ENCODE peak calls at places on chromosome 1, in ten cellular contexts. V, Q, U, K, R, M, F, C, I and A are unnamed samples.

GRCh38 chr1:186212574-186213224 is 162.4 kb downstream of the TPR start:
- ATAC-seq in K (no peak), U (peak; percentile 57), R (peak; percentile 99), Q (peak; percentile 91), I (peak; percentile 98), M (peak; percentile 82), V (peak; percentile 53), F (peak; percentile 98), C (peak; percentile 90), A (peak; percentile 89)

GRCh38 chr1:92515796-92516201 is 29.1 kb upstream of the GFI1 start:
- ATAC-seq in Q (no peak), V (no peak), C (no peak), M (no peak), R (no peak), U (no peak), I (no peak), K (no peak), F (peak; percentile 68), A (no peak)

GRCh38 chr1:98981917-98982513 is 22.6 kb downstream of the PLPPR5 start:
- ATAC-seq in R (no peak), I (no peak), C (no peak), F (no peak), Q (no peak), V (no peak), K (no peak), U (no peak), M (peak; percentile 76), A (no peak)

GRCh38 chr1:175354080-175354479 is 161.5 kb upstream of the KIAA0040 start:
- ATAC-seq in M (no peak), Q (no peak), K (no peak), R (no peak), C (no peak), V (no peak), I (no peak), F (no peak), U (no peak), A (no peak)

GRCh38 chr1:41592451-41593125 is 108.1 kb upstream of the EDN2 start:
- ATAC-seq in V (no peak), K (no peak), C (no peak), R (no peak), Q (no peak), U (no peak), F (no peak), I (no peak), M (no peak), A (no peak)

GRCh38 chr1:112359961-112360767 is 35.9 kb upstream of the CTTNBP2NL start:
- ATAC-seq in R (peak; percentile 84), F (no peak), C (peak; percentile 79), Q (peak; percentile 61), M (no peak), K (no peak), V (no peak), I (peak; percentile 50), U (no peak), A (peak; percentile 84)

GRCh38 chr1:48775817-48776399 is 783 bp downstream of the BEND5 start:
- ATAC-seq in F (no peak), M (no peak), U (peak; percentile 8), K (no peak), V (no peak), I (no peak), C (peak; percentile 12), Q (no peak), R (peak; percentile 43), A (no peak)

GRCh38 chr1:108644984-108645383 is 15.9 kb downstream of the HENMT1 start:
- ATAC-seq in U (peak; percentile 69), C (no peak), F (no peak), R (peak; percentile 4), V (peak; percentile 71), I (no peak), M (peak; percentile 53), K (peak; percentile 52), Q (no peak), A (no peak)

GRCh38 chr1:24955161-24955560 is 25.1 kb upstream of the RUNX3 start:
- ATAC-seq in U (peak; percentile 88), R (no peak), Q (no peak), M (peak; percentile 93), I (no peak), V (peak; percentile 96), C (no peak), K (peak; percentile 77), F (no peak), A (no peak)

GRCh38 chr1:46285730-46286477 is 17.5 kb downstream of the LRRC41 start:
- ATAC-seq in R (no peak), U (peak; percentile 26), M (peak; percentile 80), K (peak; percentile 69), F (peak; percentile 80), Q (no peak), V (no peak), C (no peak), I (no peak), A (no peak)

GRCh38 chr1:151158311-151158710 is 1.9 kb downstream of the TNFAIP8L2 start:
- ATAC-seq in R (no peak), M (peak; percentile 10), K (no peak), I (no peak), F (no peak), Q (no peak), C (no peak), U (no peak), V (no peak), A (no peak)

GRCh38 chr1:59292557-59292956 is 4.3 kb upstream of the FGGY start:
- ATAC-seq in C (peak; percentile 5), M (no peak), Q (no peak), K (no peak), V (no peak), R (peak; percentile 22), F (no peak), I (peak; percentile 38), U (peak; percentile 33), A (no peak)

GRCh38 chr1:107443027-107443426 is 302.2 kb downstream of the NTNG1 start:
- ATAC-seq in R (no peak), C (no peak), F (no peak), I (no peak), V (no peak), U (no peak), Q (no peak), M (no peak), K (no peak), A (no peak)

GRCh38 chr1:198543670-198544260 is 3.3 kb upstream of the ATP6V1G3 start:
- ATAC-seq in I (no peak), R (peak; percentile 68), K (no peak), F (no peak), C (no peak), V (no peak), M (no peak), U (peak; percentile 49), Q (no peak), A (no peak)

GRCh38 chr1:2270260-2271100 is 42.4 kb downstream of the SKI start:
- ATAC-seq in U (no peak), K (no peak), Q (no peak), V (no peak), F (no peak), I (peak; percentile 59), M (no peak), C (peak; percentile 7), R (no peak), A (peak; percentile 9)

GRCh38 chr1:110433803-110434202 is 17.1 kb upstream of the PROK1 start:
- ATAC-seq in I (peak; percentile 99), F (peak; percentile 95), U (peak; percentile 78), K (no peak), M (no peak), C (peak; percentile 95), V (no peak), R (peak; percentile 97), Q (peak; percentile 91), A (peak; percentile 58)

GRCh38 chr1:226732856-226733291 is 6.2 kb downstream of the ITPKB start:
- ATAC-seq in F (peak; percentile 30), U (peak; percentile 1), I (no peak), R (no peak), V (no peak), C (no peak), Q (no peak), M (peak; percentile 22), K (no peak), A (no peak)

GRCh38 chr1:47927165-47927564 is 70.0 kb downstream of the TRABD2B start:
- ATAC-seq in K (no peak), V (no peak), M (no peak), Q (no peak), F (no peak), U (no peak), I (peak; percentile 19), C (no peak), R (no peak), A (no peak)

GRCh38 chr1:211724711-211725196 is 49.3 kb upstream of the NEK2 start:
- ATAC-seq in I (peak; percentile 44), Q (peak; percentile 21), V (no peak), M (no peak), F (no peak), K (no peak), C (no peak), R (no peak), U (no peak), A (no peak)

GRCh38 chr1:161197560-161198205 is 1.2 kb downstream of the ADAMTS4 start:
- ATAC-seq in I (no peak), Q (no peak), F (no peak), C (no peak), U (no peak), M (no peak), V (no peak), R (no peak), K (no peak), A (no peak)

GRCh38 chr1:35334485-35334884 is 66.0 kb downstream of the ZMYM4 start:
- ATAC-seq in I (no peak), R (no peak), Q (no peak), U (no peak), M (no peak), F (no peak), K (no peak), V (no peak), C (no peak), A (no peak)

GRCh38 chr1:208420021-208420420 is 175.8 kb upstream of the PLXNA2 start:
- ATAC-seq in K (no peak), M (no peak), V (no peak), R (no peak), U (no peak), I (no peak), Q (no peak), C (no peak), F (no peak), A (no peak)